ENCODE peak calls at places on chromosome 9, in five cellular contexts. R is heart right ventricle; K is stimulated activated CD4-positive, alpha-beta T cell treated with anti-CD3 and anti-CD28 coated beads, Interleukin-4, amount 100 ng/mL, for 24 hours; U is SJSA1; A is Karpas-422. L is an unnamed sample.

GRCh38 chr9:126412945-126413344 is 86.3 kb downstream of the MVB12B start:
- DNase-seq in R (no peak), K (no peak), U (no peak), A (no peak), L (no peak)

GRCh38 chr9:88835772-88836171 is 155.5 kb upstream of the S1PR3 start:
- DNase-seq in R (no peak), K (no peak), U (no peak), A (no peak), L (no peak)

GRCh38 chr9:113436753-113437515 is 26.4 kb downstream of the C9orf43 start:
- DNase-seq in R (no peak), K (no peak), U (peak; percentile 82), A (no peak), L (no peak)

GRCh38 chr9:107866912-107867311 is 377.3 kb upstream of the KLF4 start:
- DNase-seq in R (no peak), K (no peak), U (no peak), A (peak; percentile 62), L (no peak)

GRCh38 chr9:37951671-37952579 is 48.0 kb upstream of the SLC25A51 start:
- DNase-seq in R (no peak), K (no peak), U (no peak), A (no peak), L (no peak)

GRCh38 chr9:86135374-86135773 is 36.0 kb upstream of the GOLM1 start:
- DNase-seq in R (no peak), K (no peak), U (no peak), A (no peak), L (no peak)

GRCh38 chr9:14400658-14400995 is 86.7 kb upstream of the NFIB start:
- DNase-seq in R (peak; percentile 15), K (no peak), U (peak; percentile 57), A (no peak), L (no peak)

GRCh38 chr9:110650991-110651411 is 17.6 kb upstream of the MUSK start:
- DNase-seq in R (no peak), K (no peak), U (peak; percentile 97), A (no peak), L (no peak)

L was measured in ecto neural progenitor cell.